ENCODE peak calls at places on chromosomes 1 and 21, in ten cellular contexts. D is suprapubic skin; M is activated naive CD8-positive, alpha-beta T cell treated with anti-CD3 and anti-CD28 coated beads, Interleukin-2, amount 50 U/mL, for 24 hours; R is hepatocyte; F is tibial nerve; H is stimulated activated CD8-positive, alpha-beta memory T cell treated with anti-CD3 and anti-CD28 coated beads, Interleukin-4, amount 100 ng/mL, for 48 hours; E is CD4-positive, alpha-beta memory T cell; P is HTR-8/SVneo; U is GM04504; V is EL. Z is an unnamed sample.

GRCh38 chr1:157045251-157046218 is at the start of gene ARHGEF11:
- DNase-seq in D (peak), M (peak), R (peak), F (peak), H (peak), E (peak), P (peak), U (peak), V (peak), Z (peak)

GRCh38 chr1:239545466-239545865 is 159.1 kb downstream of the CHRM3 start:
- DNase-seq in D (no peak), M (no peak), R (no peak), F (no peak), H (no peak), E (no peak), P (peak), U (no peak), V (peak), Z (no peak)

GRCh38 chr1:204359131-204359473 is 627 bp downstream of the PLEKHA6 start:
- DNase-seq in D (no peak), M (no peak), R (no peak), F (no peak), H (no peak), E (no peak), P (no peak), U (no peak), V (no peak), Z (no peak)

GRCh38 chr1:34885405-34886247 is 26.1 kb upstream of the SMIM12 start:
- DNase-seq in D (no peak), M (peak), R (peak), F (no peak), H (peak), E (peak), P (no peak), U (no peak), V (peak), Z (no peak)

GRCh38 chr21:25273945-25274344 is 333.3 kb downstream of the MRPL39 start:
- DNase-seq in D (no peak), M (no peak), R (no peak), F (no peak), H (no peak), E (no peak), P (no peak), U (no peak), V (no peak), Z (no peak)

GRCh38 chr1:54919367-54920359 is 32.7 kb upstream of the DHCR24 start:
- DNase-seq in D (no peak), M (no peak), R (peak), F (no peak), H (no peak), E (no peak), P (no peak), U (no peak), V (no peak), Z (no peak)

GRCh38 chr1:31372961-31373896 is at the start of gene FABP3:
- DNase-seq in D (peak), M (peak), R (peak), F (peak), H (peak), E (no peak), P (peak), U (peak), V (peak), Z (no peak)

GRCh38 chr1:204384636-204385354 is 25.1 kb upstream of the PLEKHA6 start:
- DNase-seq in D (no peak), M (no peak), R (no peak), F (no peak), H (no peak), E (no peak), P (no peak), U (peak), V (peak), Z (peak)

GRCh38 chr1:176820292-176821056 is 344.0 kb downstream of the ASTN1 start:
- DNase-seq in D (no peak), M (no peak), R (no peak), F (no peak), H (no peak), E (no peak), P (no peak), U (no peak), V (no peak), Z (no peak)

GRCh38 chr1:31371121-31371520 is 1.8 kb downstream of the FABP3 start:
- DNase-seq in D (peak), M (no peak), R (no peak), F (no peak), H (no peak), E (no peak), P (no peak), U (no peak), V (no peak), Z (no peak)

GRCh38 chr1:101431956-101432510 is 195.2 kb downstream of the S1PR1 start:
- DNase-seq in D (no peak), M (no peak), R (no peak), F (no peak), H (no peak), E (no peak), P (no peak), U (no peak), V (no peak), Z (no peak)

GRCh38 chr21:34128124-34128523 is 54.7 kb downstream of the MRPS6 start:
- DNase-seq in D (no peak), M (no peak), R (no peak), F (no peak), H (no peak), E (no peak), P (no peak), U (no peak), V (no peak), Z (no peak)

GRCh38 chr1:184296466-184297243 is 90.2 kb upstream of the C1orf21 start:
- DNase-seq in D (peak), M (no peak), R (peak), F (peak), H (no peak), E (no peak), P (no peak), U (peak), V (peak), Z (peak)

GRCh38 chr21:46017148-46017547 is 35.6 kb downstream of the COL6A1 start:
- DNase-seq in D (no peak), M (no peak), R (no peak), F (no peak), H (no peak), E (no peak), P (no peak), U (no peak), V (no peak), Z (no peak)

Z was measured in GOT3.